ENCODE peak calls at places on chromosome 18, in eight cellular contexts. O, M, U, I, J, B, H and Z are unnamed samples. For H3K4me1 and H3K36me3, the result is how much of the 10 kb centered on the place peaks cover.

GRCh38 chr18:74152270-74152669 is 3.9 kb downstream of the TIMM21 start:
- DNase-seq in O (no peak), M (no peak), U (no peak), I (no peak), J (no peak), B (no peak), H (no peak), Z (no peak)

GRCh38 chr18:45275367-45276113 is 339.7 kb upstream of the SLC14A2 start:
- DNase-seq in O (peak), M (no peak), U (no peak), I (no peak), J (peak), B (peak), H (peak), Z (no peak)

GRCh38 chr18:35507623-35508022 is 9.9 kb upstream of the INO80C start:
- DNase-seq in O (no peak), M (no peak), U (no peak), I (no peak), J (no peak), B (no peak), H (peak), Z (no peak)

GRCh38 chr18:55206941-55207340 is 247.7 kb upstream of the CCDC68 start:
- DNase-seq in O (peak), M (no peak), U (no peak), I (no peak), J (no peak), B (peak), H (no peak), Z (no peak)

GRCh38 chr18:46369323-46369722 is 265.1 kb downstream of the HAUS1 start:
- DNase-seq in O (no peak), M (no peak), U (no peak), I (no peak), J (peak), B (no peak), H (no peak), Z (no peak)

GRCh38 chr18:62790836-62791772 is 75.8 kb downstream of the PHLPP1 start:
- DNase-seq in O (peak), M (no peak), U (no peak), I (no peak), J (no peak), B (no peak), H (no peak), Z (no peak)

GRCh38 chr18:60259052-60259681 is 113.4 kb downstream of the MC4R start:
- DNase-seq in O (peak), M (no peak), U (no peak), I (no peak), J (no peak), B (peak), H (no peak), Z (no peak)

GRCh38 chr18:60466671-60467070 is 94.1 kb upstream of the MC4R start:
- DNase-seq in O (no peak), M (no peak), U (no peak), I (no peak), J (no peak), B (no peak), H (no peak), Z (no peak)

GRCh38 chr18:62878305-62878704 is 163.0 kb downstream of the PHLPP1 start:
- DNase-seq in O (no peak), M (no peak), U (no peak), I (peak), J (no peak), B (no peak), H (no peak), Z (no peak)

GRCh38 chr18:61893304-61893970 is 630 bp upstream of the RNF152 start:
- DNase-seq in O (peak), M (peak), U (no peak), I (no peak), J (peak), B (peak), H (no peak), Z (peak)

GRCh38 chr18:7946724-7947377 is 379.7 kb downstream of the PTPRM start:
- DNase-seq in O (peak), M (no peak), U (no peak), I (no peak), J (peak), B (peak), H (no peak), Z (no peak)

GRCh38 chr18:48931680-48932461 is 18.9 kb downstream of the SMAD7 start:
- DNase-seq in O (no peak), M (no peak), U (no peak), I (no peak), J (no peak), B (no peak), H (no peak), Z (no peak)

GRCh38 chr18:43141208-43141607 is 25.7 kb upstream of the RIT2 start:
- DNase-seq in O (no peak), M (no peak), U (no peak), I (no peak), J (no peak), B (no peak), H (no peak), Z (no peak)

GRCh38 chr18:75527848-75528247 is 100.3 kb upstream of the SMIM21 start:
- DNase-seq in O (no peak), M (no peak), U (no peak), I (no peak), J (no peak), B (no peak), H (no peak), Z (no peak)

GRCh38 chr18:54684786-54685185 is 93.7 kb downstream of the DYNAP start:
- DNase-seq in O (no peak), M (no peak), U (no peak), I (no peak), J (peak), B (no peak), H (no peak), Z (no peak)

GRCh38 chr18:68735498-68736343 is 20.8 kb upstream of the TMX3 start:
- DNase-seq in O (peak), M (no peak), U (no peak), I (no peak), J (peak), B (peak), H (peak), Z (no peak)

GRCh38 chr18:59623456-59624383 is 73.5 kb downstream of the CCBE1 start:
- DNase-seq in O (peak), M (no peak), U (no peak), I (peak), J (no peak), B (peak), H (no peak), Z (no peak)

GRCh38 chr18:26206488-26206887 is 19.8 kb upstream of the TAF4B start:
- DNase-seq in O (no peak), M (no peak), U (no peak), I (no peak), J (no peak), B (no peak), H (no peak), Z (no peak)

GRCh38 chr18:4453712-4454547 is 1.2 kb downstream of the DLGAP1 start:
- DNase-seq in O (no peak), M (no peak), U (no peak), I (no peak), J (peak), B (no peak), H (no peak), Z (peak)

GRCh38 chr18:79912409-79912991 is 39.0 kb downstream of the SLC66A2 start:
- DNase-seq in O (no peak), M (no peak), U (peak), I (peak), J (no peak), B (no peak), H (no peak), Z (no peak)

GRCh38 chr18:76005632-76006031 is 489.4 kb downstream of the ZNF516 start:
- DNase-seq in O (no peak), M (no peak), U (no peak), I (no peak), J (no peak), B (no peak), H (no peak), Z (no peak)

GRCh38 chr18:76058146-76058545 is 436.9 kb downstream of the ZNF516 start:
- DNase-seq in O (no peak), M (no peak), U (no peak), I (no peak), J (no peak), B (no peak), H (no peak), Z (no peak)

GRCh38 chr18:38909972-38910371 is 1344.4 kb upstream of the CELF4 start:
- DNase-seq in O (no peak), M (no peak), U (no peak), I (no peak), J (no peak), B (peak), H (no peak), Z (no peak)

GRCh38 chr18:48750485-48751175 is 200.1 kb downstream of the SMAD7 start:
- DNase-seq in O (no peak), M (peak), U (no peak), I (no peak), J (no peak), B (no peak), H (no peak), Z (no peak)

GRCh38 chr18:77065221-77065981 is 67.2 kb downstream of the MBP start:
- DNase-seq in O (peak), M (no peak), U (peak), I (peak), J (no peak), B (peak), H (no peak), Z (peak)

GRCh38 chr18:77068321-77068841 is 64.2 kb downstream of the MBP start:
- DNase-seq in O (peak), M (no peak), U (no peak), I (no peak), J (no peak), B (peak), H (no peak), Z (no peak)

GRCh38 chr18:77066689-77067088 is 65.9 kb downstream of the MBP start:
- DNase-seq in O (no peak), M (no peak), U (no peak), I (no peak), J (no peak), B (no peak), H (no peak), Z (no peak)

GRCh38 chr18:77067315-77068061 is 65.1 kb downstream of the MBP start:
- DNase-seq in O (peak), M (peak), U (no peak), I (peak), J (no peak), B (peak), H (peak), Z (peak)

GRCh38 chr18:77066101-77066500 is 66.5 kb downstream of the MBP start:
- DNase-seq in O (no peak), M (no peak), U (no peak), I (no peak), J (no peak), B (no peak), H (no peak), Z (no peak)
- H3K4me1 ChIP-seq in O (under half), M (under half), U (under half), I (under half), J (under half), B (half or more), H (under half), Z (half or more)

GRCh38 chr18:13022644-13023043 is 31.5 kb downstream of the CEP192 start:
- DNase-seq in O (no peak), M (no peak), U (no peak), I (no peak), J (no peak), B (no peak), H (no peak), Z (no peak)
- H3K36me3 ChIP-seq in O (under half), M (half or more), U (under half), I (half or more), J (under half), B (under half), H (half or more), Z (half or more)

GRCh38 chr18:77423468-77423867 is 173.8 kb downstream of the GALR1 start:
- DNase-seq in O (no peak), M (no peak), U (no peak), I (no peak), J (no peak), B (no peak), H (no peak), Z (no peak)
- H3K4me1 ChIP-seq in O (under half), M (under half), U (under half), I (under half), J (under half), B (under half), H (under half), Z (under half)

DNA sequence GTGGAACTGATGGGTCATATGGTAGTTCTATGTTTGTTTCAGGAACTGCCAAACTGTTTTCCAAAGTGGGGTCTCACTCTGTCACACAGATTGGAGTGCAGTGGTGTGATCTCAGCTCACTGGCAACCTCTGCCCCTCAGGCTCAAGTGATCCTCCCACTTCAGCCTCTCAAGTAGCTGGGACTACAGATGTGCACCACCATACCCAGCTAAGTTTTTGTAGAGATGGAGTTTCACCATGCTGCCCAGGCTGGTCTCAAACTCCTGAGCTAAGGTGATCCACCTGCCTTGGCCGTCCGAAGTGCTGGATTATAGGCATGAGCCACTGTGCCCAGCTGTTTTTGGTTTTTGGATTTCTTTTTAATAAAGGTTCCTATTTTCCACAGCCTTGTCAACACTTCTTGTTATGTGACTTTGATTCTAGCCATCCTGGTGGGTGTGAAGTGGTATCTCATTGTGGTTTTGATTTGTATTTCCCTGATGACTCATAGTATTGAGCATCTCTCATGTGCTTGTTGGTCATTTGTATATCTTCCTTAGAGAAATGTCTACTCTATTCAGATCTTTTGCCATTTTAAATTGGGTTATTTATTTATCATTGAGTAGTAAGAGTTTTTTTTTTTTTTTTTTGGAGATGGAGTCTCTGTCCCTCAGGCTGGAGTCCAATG is 22.8 kb downstream of the NPC1 start:
- DNase-seq in O (peak), M (no peak), U (no peak), I (no peak), J (no peak), B (peak), H (no peak), Z (no peak)
- H3K36me3 ChIP-seq in O (under half), M (half or more), U (under half), I (half or more), J (under half), B (under half), H (half or more), Z (half or more)

DNA sequence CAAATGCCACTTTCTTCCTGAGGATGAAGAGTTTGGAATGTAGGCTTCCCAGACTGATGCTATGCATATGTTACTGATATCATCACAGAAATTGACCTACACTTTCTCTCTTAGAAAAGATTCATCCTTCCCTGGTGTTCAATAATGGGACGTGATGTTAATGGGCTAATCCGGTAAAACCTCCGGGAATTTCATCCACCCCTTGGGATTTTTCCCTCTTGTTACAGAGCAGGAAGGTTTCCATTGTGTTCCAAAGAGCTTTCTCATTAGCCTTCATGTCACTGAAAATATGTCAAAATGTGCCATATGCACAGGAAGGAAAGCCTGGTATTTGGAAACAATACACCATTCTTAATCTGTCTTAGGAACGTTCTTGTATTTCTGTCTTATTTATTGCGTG is 20.7 kb downstream of the ALPK2 start:
- DNase-seq in O (no peak), M (no peak), U (no peak), I (no peak), J (no peak), B (no peak), H (no peak), Z (no peak)
- H3K4me1 ChIP-seq in O (under half), M (under half), U (under half), I (under half), J (under half), B (under half), H (half or more), Z (under half)

GRCh38 chr18:57677289-57678211 is 55.9 kb upstream of the NARS1 start:
- DNase-seq in O (no peak), M (no peak), U (no peak), I (no peak), J (no peak), B (no peak), H (no peak), Z (no peak)

GRCh38 chr18:57687970-57688369 is 66.3 kb upstream of the NARS1 start:
- DNase-seq in O (no peak), M (peak), U (no peak), I (no peak), J (no peak), B (no peak), H (no peak), Z (no peak)

DNA sequence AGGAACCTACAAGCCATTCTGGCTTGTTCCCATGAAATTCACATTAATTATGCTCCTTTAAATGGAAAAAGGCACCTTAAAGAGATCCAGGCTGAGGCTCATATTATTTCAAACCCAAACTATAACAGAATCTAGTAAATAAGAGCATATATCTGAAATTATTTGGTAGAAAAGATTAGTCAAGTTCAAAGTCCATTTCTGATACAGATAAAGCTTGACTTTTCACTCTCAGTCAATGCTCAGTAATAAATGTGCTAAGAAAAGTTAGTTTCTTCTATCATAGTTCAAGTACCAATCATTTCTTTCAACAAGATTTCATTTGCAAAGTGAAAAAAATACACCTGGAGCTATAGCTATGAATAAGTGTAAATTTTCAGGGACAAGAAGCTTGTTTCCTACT is 61.8 kb upstream of the NARS1 start:
- DNase-seq in O (no peak), M (no peak), U (no peak), I (no peak), J (no peak), B (no peak), H (no peak), Z (no peak)
- H3K36me3 ChIP-seq in O (under half), M (under half), U (under half), I (under half), J (under half), B (under half), H (under half), Z (under half)

GRCh38 chr18:3400567-3401296 is 49.2 kb upstream of the TGIF1 start:
- DNase-seq in O (no peak), M (no peak), U (no peak), I (no peak), J (no peak), B (no peak), H (no peak), Z (no peak)
- H3K4me1 ChIP-seq in O (under half), M (under half), U (under half), I (under half), J (under half), B (under half), H (under half), Z (under half)

GRCh38 chr18:50274044-50274442 is 7.3 kb downstream of the MBD1 start:
- DNase-seq in O (no peak), M (no peak), U (no peak), I (no peak), J (no peak), B (no peak), H (no peak), Z (no peak)
- H3K36me3 ChIP-seq in O (half or more), M (half or more), U (under half), I (half or more), J (under half), B (half or more), H (half or more), Z (half or more)

DNA sequence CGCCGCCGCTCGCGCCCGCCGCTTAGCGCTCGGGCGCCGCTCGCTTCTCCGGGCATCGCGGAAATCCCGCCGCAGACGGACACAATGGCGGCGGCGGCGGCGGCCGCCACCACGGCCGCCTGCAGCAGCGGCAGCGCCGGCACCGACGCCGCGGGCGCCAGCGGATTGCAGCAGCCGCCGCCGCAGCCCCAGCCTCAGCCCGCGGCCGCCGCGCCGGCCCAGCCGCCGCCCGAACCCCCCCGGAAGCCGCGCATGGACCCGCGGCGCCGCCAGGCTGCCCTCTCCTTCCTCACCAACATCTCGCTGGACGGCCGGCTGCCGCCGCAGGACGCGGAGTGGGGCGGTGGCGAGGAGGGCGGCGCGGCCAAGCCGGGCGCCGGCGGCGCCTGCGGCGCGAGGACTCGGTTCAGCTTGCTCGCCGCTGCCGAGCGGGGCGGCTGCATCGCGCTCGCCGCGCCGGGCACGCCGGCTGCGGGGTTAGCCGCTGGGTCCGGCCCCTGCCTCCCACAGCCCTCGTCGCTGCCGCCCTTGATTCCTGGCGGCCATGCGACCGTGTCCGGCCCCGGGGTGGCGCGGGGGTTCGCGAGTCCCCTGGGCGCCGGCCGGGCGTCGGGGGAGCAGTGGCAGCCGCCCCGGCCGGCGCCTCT is 517 bp downstream of the CABLES1 start:
- DNase-seq in O (no peak), M (no peak), U (no peak), I (no peak), J (peak), B (no peak), H (no peak), Z (peak)
- H3K4me1 ChIP-seq in O (under half), M (under half), U (under half), I (under half), J (under half), B (under half), H (half or more), Z (under half)

DNA sequence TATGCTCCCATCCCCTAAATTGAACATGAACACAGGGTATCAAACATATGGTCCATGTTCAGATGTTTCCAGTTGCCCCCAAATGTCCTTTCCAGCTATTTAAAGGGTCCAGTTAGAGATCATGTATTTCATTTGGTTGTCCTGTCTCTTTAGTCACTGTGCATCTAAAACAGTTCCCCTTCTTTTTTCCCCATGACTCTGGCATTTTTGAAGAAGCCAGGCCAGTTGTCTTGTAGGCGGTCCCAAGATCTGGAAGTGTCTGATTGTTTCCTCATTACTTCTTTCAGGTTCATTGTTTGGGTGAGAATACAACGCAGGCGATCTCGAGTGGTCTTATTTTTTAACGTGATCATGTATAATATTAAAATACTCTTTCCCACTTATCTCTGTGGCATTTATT is 7.9 kb downstream of the RAB31 start:
- DNase-seq in O (no peak), M (no peak), U (no peak), I (no peak), J (no peak), B (no peak), H (no peak), Z (no peak)
- H3K36me3 ChIP-seq in O (under half), M (under half), U (under half), I (under half), J (under half), B (under half), H (under half), Z (under half)